ENCODE peak calls at places on chromosomes 11 and 22, in five cellular contexts. U is colonic mucosa, F is pancreas, Z is fibroblast of the aortic adventitia, Y is GM12865. T is an unnamed sample.

GRCh38 chr11:79536155-79536917 is 95.5 kb upstream of the TENM4 start:
- DNase-seq in U (no peak), F (no peak), Z (no peak), Y (no peak), T (no peak)

GRCh38 chr11:67438121-67438902 is 830 bp upstream of the PTPRCAP start:
- DNase-seq in U (no peak), F (no peak), Z (no peak), Y (peak), T (peak)

GRCh38 chr22:19343470-19343869 is 52.0 kb upstream of the CLTCL1 start:
- DNase-seq in U (no peak), F (no peak), Z (no peak), Y (no peak), T (no peak)

GRCh38 chr11:76069061-76069460 is 137.2 kb downstream of the WNT11 start:
- DNase-seq in U (no peak), F (no peak), Z (no peak), Y (no peak), T (no peak)

GRCh38 chr22:50656122-50657070 is 16.2 kb upstream of the SHANK3 start:
- DNase-seq in U (no peak), F (no peak), Z (peak), Y (no peak), T (no peak)

GRCh38 chr11:85889676-85890579 is 34.7 kb downstream of the CCDC83 start:
- DNase-seq in U (no peak), F (no peak), Z (peak), Y (no peak), T (no peak)

GRCh38 chr11:16685914-16686313 is 52.5 kb upstream of the C11orf58 start:
- DNase-seq in U (no peak), F (no peak), Z (no peak), Y (no peak), T (no peak)

GRCh38 chr11:123299721-123300120 is 104.7 kb upstream of the CLMP start:
- DNase-seq in U (no peak), F (no peak), Z (no peak), Y (no peak), T (no peak)

GRCh38 chr22:27919943-27920755 is 1.1 kb upstream of the PITPNB start:
- DNase-seq in U (peak), F (peak), Z (peak), Y (no peak), T (no peak)

GRCh38 chr11:77151804-77152513 is 23.9 kb downstream of the MYO7A start:
- DNase-seq in U (no peak), F (no peak), Z (no peak), Y (no peak), T (no peak)

GRCh38 chr11:1006762-1007161 is 29.8 kb downstream of the MUC6 start:
- DNase-seq in U (no peak), F (peak), Z (no peak), Y (no peak), T (no peak)

GRCh38 chr11:65779919-65780769 is 632 bp downstream of the AP5B1 start:
- DNase-seq in U (peak), F (peak), Z (peak), Y (peak), T (peak)

GRCh38 chr11:41053894-41054293 is 405.6 kb downstream of the LRRC4C start:
- DNase-seq in U (no peak), F (no peak), Z (no peak), Y (no peak), T (no peak)

GRCh38 chr11:6225896-6226295 is 8.5 kb downstream of the FHIP1B start:
- DNase-seq in U (peak), F (no peak), Z (no peak), Y (no peak), T (no peak)

GRCh38 chr11:121372671-121373429 is 79.3 kb upstream of the SORL1 start:
- DNase-seq in U (no peak), F (no peak), Z (no peak), Y (peak), T (no peak)

GRCh38 chr11:94758671-94759070 is 9.5 kb upstream of the AMOTL1 start:
- DNase-seq in U (no peak), F (no peak), Z (no peak), Y (no peak), T (no peak)

GRCh38 chr11:103537904-103538502 is 428.8 kb downstream of the DYNC2H1 start:
- DNase-seq in U (no peak), F (no peak), Z (peak), Y (peak), T (no peak)

GRCh38 chr22:26174280-26174679 is 5.0 kb downstream of the SEZ6L start:
- DNase-seq in U (no peak), F (no peak), Z (no peak), Y (no peak), T (no peak)
- TF ChIP-seq CTCF in U (no peak), F (no peak), Z (no peak), Y (no peak), T (no peak)

GRCh38 chr11:18722293-18722637 is 3.7 kb downstream of the IGSF22 start:
- DNase-seq in U (no peak), F (no peak), Z (no peak), Y (no peak), T (no peak)
- H3K4me3 ChIP-seq in U (no peak), F (peak), Z (no peak), Y (no peak), T (no peak)

DNA sequence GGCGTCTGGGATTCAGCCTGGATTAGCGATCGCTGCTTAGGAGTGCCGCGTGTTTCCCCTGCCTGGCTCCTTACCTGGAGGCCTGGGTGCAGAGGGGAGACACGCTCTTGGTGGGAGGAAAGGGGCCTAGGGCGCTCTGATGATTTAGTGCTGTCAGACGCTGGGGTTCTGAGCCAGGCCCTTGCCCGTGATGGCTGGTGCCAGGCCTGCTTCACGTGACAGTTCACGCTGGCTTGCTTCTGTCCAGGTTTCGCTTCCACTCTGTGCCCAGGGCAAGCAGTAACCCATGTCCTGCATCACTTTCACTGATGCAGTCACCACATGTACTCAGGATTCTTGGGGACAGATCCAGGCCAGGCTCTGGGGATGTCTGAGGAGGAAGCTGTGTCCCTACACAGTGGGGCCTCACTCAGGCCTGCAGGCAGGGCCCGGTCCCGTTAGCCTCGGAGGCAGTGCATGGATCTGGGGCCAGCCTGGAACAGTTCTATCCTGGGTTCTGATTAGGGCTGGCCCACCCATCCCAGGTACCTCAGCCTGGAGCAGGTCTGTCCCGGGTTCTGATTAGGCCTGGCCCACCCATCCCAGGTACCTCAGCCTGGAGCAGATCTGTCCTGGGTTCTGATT is 1220.9 kb downstream of the BRD1 start:
- DNase-seq in U (no peak), F (no peak), Z (no peak), Y (no peak), T (no peak)
- TF ChIP-seq CTCF in U (no peak), F (no peak), Z (no peak), Y (no peak), T (no peak)

GRCh38 chr11:128734439-128735224 is 40.8 kb downstream of the FLI1 start:
- DNase-seq in U (peak), F (no peak), Z (no peak), Y (peak), T (peak)
- H3K4me3 ChIP-seq in U (no peak), F (no peak), Z (no peak), Y (peak), T (no peak)

GRCh38 chr22:46536559-46537220 is 730 bp downstream of the CELSR1 start:
- DNase-seq in U (no peak), F (no peak), Z (no peak), Y (no peak), T (no peak)

GRCh38 chr22:46539169-46539568 is 1.7 kb upstream of the CELSR1 start:
- DNase-seq in U (peak), F (no peak), Z (no peak), Y (no peak), T (no peak)

GRCh38 chr22:46537946-46538815 is 761 bp upstream of the CELSR1 start:
- DNase-seq in U (no peak), F (no peak), Z (peak), Y (no peak), T (no peak)

GRCh38 chr22:46537221-46537945 is at the start of gene CELSR1:
- DNase-seq in U (peak), F (no peak), Z (peak), Y (no peak), T (no peak)

DNA sequence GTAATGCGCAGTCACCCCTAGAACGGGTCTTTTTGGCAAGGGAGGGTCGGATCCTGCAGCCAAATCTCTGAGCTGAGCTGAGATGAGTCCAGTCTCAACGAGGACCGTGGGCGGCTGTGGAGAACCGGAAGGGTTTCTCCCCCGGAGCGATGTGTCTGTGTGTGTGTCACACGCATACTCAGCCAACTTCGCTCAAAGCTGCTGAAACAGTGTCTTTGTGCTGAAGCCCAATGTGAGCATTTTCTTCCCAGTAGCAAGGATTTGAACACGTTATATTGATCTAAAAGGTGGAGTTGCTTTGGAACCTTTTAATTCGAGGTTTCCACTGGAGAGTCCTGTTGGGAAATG is 1.4 kb upstream of the CELSR1 start:
- DNase-seq in U (no peak), F (no peak), Z (peak), Y (no peak), T (no peak)
- TF ChIP-seq CTCF in U (no peak), F (no peak), Z (no peak), Y (no peak), T (no peak)

GRCh38 chr11:109109150-109109549 is 312.8 kb upstream of the C11orf87 start:
- DNase-seq in U (no peak), F (no peak), Z (no peak), Y (no peak), T (no peak)

GRCh38 chr11:109106201-109106906 is 315.6 kb upstream of the C11orf87 start:
- DNase-seq in U (no peak), F (no peak), Z (no peak), Y (no peak), T (no peak)

GRCh38 chr11:109112748-109113378 is 309.1 kb upstream of the C11orf87 start:
- DNase-seq in U (no peak), F (no peak), Z (no peak), Y (no peak), T (no peak)

DNA sequence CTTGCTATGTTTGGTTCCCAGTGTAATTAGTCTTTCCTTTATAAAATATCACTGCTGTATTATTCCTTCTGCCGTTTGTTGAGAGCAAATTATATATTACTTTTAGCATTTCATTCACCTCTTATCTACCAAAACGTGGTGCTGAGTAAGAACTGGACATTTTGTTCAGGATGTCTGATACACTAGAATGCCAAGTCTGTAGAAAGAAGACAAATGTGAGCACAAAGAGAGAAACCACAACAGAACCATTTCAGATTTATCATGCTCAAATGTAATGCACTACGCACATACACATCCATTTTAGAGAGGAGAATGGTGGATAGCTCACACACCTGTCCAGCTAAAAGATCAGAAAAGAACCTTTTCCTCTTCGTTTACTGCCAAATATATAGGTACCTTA is 312.1 kb upstream of the C11orf87 start:
- DNase-seq in U (no peak), F (no peak), Z (peak), Y (no peak), T (no peak)
- H3K4me3 ChIP-seq in U (no peak), F (no peak), Z (no peak), Y (no peak), T (no peak)

DNA sequence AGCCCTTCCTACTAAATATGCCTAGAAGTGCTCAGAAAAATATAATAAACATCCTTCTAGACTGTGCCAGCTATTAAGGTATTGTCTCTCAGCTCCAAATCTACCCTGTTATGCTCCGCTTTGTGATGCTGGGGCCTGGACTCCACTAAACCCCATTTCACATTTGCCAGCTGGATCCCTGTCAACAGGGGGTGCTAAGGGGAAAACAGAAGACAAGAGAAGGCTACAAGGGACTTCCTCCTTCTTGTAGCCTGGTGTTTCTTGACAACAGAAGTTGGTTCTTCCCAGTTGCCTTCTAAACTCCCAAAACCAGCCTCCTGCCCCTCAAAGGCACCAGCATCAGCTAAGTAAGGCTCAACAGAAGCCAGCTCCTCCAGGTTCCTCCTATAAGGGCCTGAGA is 5.2 kb downstream of the NUMA1 start:
- DNase-seq in U (no peak), F (no peak), Z (no peak), Y (peak), T (no peak)
- TF ChIP-seq CTCF in U (no peak), F (no peak), Z (no peak), Y (no peak), T (no peak)

T was measured in lower leg skin.